ENCODE peak calls at places on chromosomes 2 and 18, in six cellular contexts. I is K562; J is mucosa of descending colon; K is PC-9; G is OCI-LY7; M is stimulated activated CD8-positive, alpha-beta memory T cell treated with anti-CD3 and anti-CD28 coated beads, Interleukin-15, amount 100 ng/mL, for 24 hours. A is an unnamed sample.

GRCh38 chr2:64786343-64787018 is 132.8 kb upstream of the SERTAD2 start:
- DNase-seq in I (no peak), K (no peak), G (no peak), M (no peak), J (no peak), A (no peak)

GRCh38 chr2:18674309-18674708 is 84.9 kb upstream of the NT5C1B start:
- DNase-seq in J (no peak), M (no peak), K (no peak), G (no peak), I (no peak), A (no peak)

GRCh38 chr2:80238692-80239469 is 65.7 kb downstream of the LRRTM1 start:
- DNase-seq in M (no peak), I (peak; percentile 62), J (peak; percentile 43), G (peak; percentile 29), K (no peak), A (no peak)

GRCh38 chr2:54422072-54422581 is 34.0 kb upstream of the SPTBN1 start:
- DNase-seq in K (no peak), I (no peak), M (no peak), J (no peak), G (peak; percentile 13), A (no peak)

GRCh38 chr2:39538713-39539112 is 101.6 kb upstream of the MAP4K3 start:
- DNase-seq in I (no peak), G (no peak), J (no peak), K (no peak), M (no peak), A (no peak)

GRCh38 chr2:172465417-172466334 is 38.3 kb downstream of the ITGA6 start:
- DNase-seq in K (peak; percentile 91), I (peak; percentile 76), M (no peak), J (peak; percentile 67), G (peak; percentile 68), A (peak; percentile 65)

GRCh38 chr2:17800693-17801458 is 15.4 kb upstream of the MSGN1 start:
- DNase-seq in I (no peak), K (no peak), J (peak; percentile 73), G (no peak), M (no peak), A (no peak)

GRCh38 chr2:201847483-201847882 is 41.1 kb downstream of the CDK15 start:
- DNase-seq in G (no peak), M (no peak), J (no peak), K (no peak), I (no peak), A (no peak)

GRCh38 chr2:72949642-72950041 is 32.3 kb downstream of the EMX1 start:
- DNase-seq in K (no peak), I (no peak), G (no peak), J (no peak), M (no peak), A (no peak)

GRCh38 chr2:189341077-189341476 is 100.2 kb upstream of the WDR75 start:
- DNase-seq in I (no peak), J (no peak), M (no peak), K (no peak), G (no peak), A (no peak)

GRCh38 chr2:11044201-11044600 is 111.1 kb upstream of the SLC66A3 start:
- DNase-seq in K (no peak), G (no peak), I (no peak), M (no peak), J (no peak), A (no peak)

GRCh38 chr18:55588001-55588875 is at the start of gene TCF4:
- DNase-seq in J (peak; percentile 35), G (peak; percentile 55), K (no peak), M (no peak), I (peak; percentile 67), A (peak; percentile 55)

GRCh38 chr2:76667764-76668163 is 854.4 kb downstream of the LRRTM4 start:
- DNase-seq in G (no peak), K (no peak), J (peak; percentile 34), I (no peak), M (no peak), A (no peak)

GRCh38 chr2:54724150-54724559 is 693 bp downstream of the EML6 start:
- DNase-seq in M (no peak), I (no peak), G (no peak), J (no peak), K (no peak), A (no peak)

GRCh38 chr2:16664052-16664731 is 1.4 kb downstream of the CYRIA start:
- DNase-seq in I (no peak), K (no peak), G (peak; percentile 75), J (peak; percentile 55), M (no peak), A (no peak)

GRCh38 chr2:175002547-175003274 is 2.5 kb downstream of the CHN1 start:
- DNase-seq in K (no peak), M (no peak), J (no peak), I (no peak), G (no peak), A (no peak)

GRCh38 chr2:127584047-127584446 is 48.6 kb downstream of the MYO7B start:
- DNase-seq in J (no peak), I (no peak), M (no peak), G (no peak), K (no peak), A (no peak)

GRCh38 chr2:168948621-168949212 is 47.6 kb downstream of the G6PC2 start:
- DNase-seq in J (no peak), I (peak; percentile 57), K (no peak), M (no peak), G (peak; percentile 26), A (no peak)

GRCh38 chr2:201644001-201644400 is 698 bp upstream of the TMEM237 start:
- DNase-seq in J (no peak), M (no peak), G (no peak), I (no peak), K (no peak), A (no peak)

A was measured in Peyer's patch.